ENCODE peak calls at places on chromosomes 2 and 18, in four cellular contexts. One of them, this sample, is unnamed.

GRCh38 chr2:10790228-10790973 is 22.2 kb downstream of the PDIA6 start:
- DNase-seq in tibial nerve: no peak
- DNase-seq in A549: no peak
- DNase-seq in uterus: no peak
- DNase-seq in this sample: no peak

GRCh38 chr2:161913865-161914264 is 160.2 kb downstream of the DPP4 start:
- DNase-seq in tibial nerve: no peak
- DNase-seq in A549: no peak
- DNase-seq in uterus: no peak
- DNase-seq in this sample: no peak

GRCh38 chr18:71233177-71233576 is 944.3 kb downstream of the SOCS6 start:
- DNase-seq in tibial nerve: no peak
- DNase-seq in A549: no peak
- DNase-seq in uterus: no peak
- DNase-seq in this sample: no peak

GRCh38 chr18:63162271-63163014 is 157.1 kb downstream of the BCL2 start:
- DNase-seq in tibial nerve: no peak
- DNase-seq in A549: no peak
- DNase-seq in uterus: no peak
- DNase-seq in this sample: no peak

GRCh38 chr18:7174359-7175107 is 56.4 kb upstream of the LRRC30 start:
- DNase-seq in tibial nerve: no peak
- DNase-seq in A549: no peak
- DNase-seq in uterus: no peak
- DNase-seq in this sample: no peak

GRCh38 chr2:43024515-43024962 is 201.9 kb downstream of the ZFP36L2 start:
- DNase-seq in tibial nerve: peak; percentile 40
- DNase-seq in A549: peak; percentile 57
- DNase-seq in uterus: peak; percentile 72
- DNase-seq in this sample: peak; percentile 31

GRCh38 chr2:120912101-120912985 is 176.7 kb downstream of the GLI2 start:
- DNase-seq in tibial nerve: peak; percentile 66
- DNase-seq in A549: peak; percentile 96
- DNase-seq in uterus: peak; percentile 76
- DNase-seq in this sample: peak; percentile 74

GRCh38 chr2:120344214-120344990 is 1.5 kb upstream of the INHBB start:
- DNase-seq in tibial nerve: no peak
- DNase-seq in A549: peak; percentile 75
- DNase-seq in uterus: no peak
- DNase-seq in this sample: no peak

GRCh38 chr18:44601447-44601846 is 79.2 kb upstream of the SETBP1 start:
- DNase-seq in tibial nerve: no peak
- DNase-seq in A549: peak; percentile 45
- DNase-seq in uterus: no peak
- DNase-seq in this sample: no peak

GRCh38 chr2:54404270-54404669 is 51.9 kb upstream of the SPTBN1 start:
- DNase-seq in tibial nerve: no peak
- DNase-seq in A549: peak; percentile 6
- DNase-seq in uterus: no peak
- DNase-seq in this sample: no peak

GRCh38 chr2:235416816-235417499 is 76.9 kb upstream of the AGAP1 start:
- DNase-seq in tibial nerve: no peak
- DNase-seq in A549: peak; percentile 48
- DNase-seq in uterus: no peak
- DNase-seq in this sample: no peak

GRCh38 chr2:237536083-237536415 is 30.3 kb upstream of the PRLH start:
- DNase-seq in tibial nerve: no peak
- DNase-seq in A549: no peak
- DNase-seq in uterus: no peak
- DNase-seq in this sample: no peak

GRCh38 chr2:230777681-230778080 is 65.0 kb downstream of the CAB39 start:
- DNase-seq in tibial nerve: no peak
- DNase-seq in A549: no peak
- DNase-seq in uterus: no peak
- DNase-seq in this sample: no peak

GRCh38 chr2:36567711-36568408 is 30.1 kb downstream of the FEZ2 start:
- DNase-seq in tibial nerve: no peak
- DNase-seq in A549: peak; percentile 37
- DNase-seq in uterus: no peak
- DNase-seq in this sample: no peak

GRCh38 chr2:144349674-144350073 is 170.2 kb downstream of the ZEB2 start:
- DNase-seq in tibial nerve: no peak
- DNase-seq in A549: no peak
- DNase-seq in uterus: no peak
- DNase-seq in this sample: no peak

GRCh38 chr2:178870703-178871102 is 63.5 kb upstream of the TTN start:
- DNase-seq in tibial nerve: no peak
- DNase-seq in A549: no peak
- DNase-seq in uterus: no peak
- DNase-seq in this sample: no peak

GRCh38 chr18:72704202-72704601 is 160.1 kb upstream of the CBLN2 start:
- DNase-seq in tibial nerve: no peak
- DNase-seq in A549: no peak
- DNase-seq in uterus: no peak
- DNase-seq in this sample: no peak

GRCh38 chr2:128323501-128323931 is 4.8 kb upstream of the HS6ST1 start:
- DNase-seq in tibial nerve: no peak
- DNase-seq in A549: no peak
- DNase-seq in uterus: no peak
- DNase-seq in this sample: no peak

GRCh38 chr18:28183418-28184078 is 6.6 kb upstream of the CDH2 start:
- DNase-seq in tibial nerve: no peak
- DNase-seq in A549: peak; percentile 29
- DNase-seq in uterus: no peak
- DNase-seq in this sample: no peak

GRCh38 chr18:62413189-62413588 is 88.1 kb downstream of the TNFRSF11A start:
- DNase-seq in tibial nerve: no peak
- DNase-seq in A549: no peak
- DNase-seq in uterus: no peak
- DNase-seq in this sample: no peak

GRCh38 chr18:36296591-36297418 is 708 bp upstream of the FHOD3 start:
- DNase-seq in tibial nerve: no peak
- DNase-seq in A549: peak; percentile 74
- DNase-seq in uterus: peak; percentile 37
- DNase-seq in this sample: peak; percentile 18

GRCh38 chr2:164785447-164785846 is 56.2 kb downstream of the COBLL1 start:
- DNase-seq in tibial nerve: no peak
- DNase-seq in A549: no peak
- DNase-seq in uterus: no peak
- DNase-seq in this sample: no peak

GRCh38 chr2:28628506-28628905 is 123.1 kb upstream of the PPP1CB start:
- DNase-seq in tibial nerve: peak; percentile 8
- DNase-seq in A549: no peak
- DNase-seq in uterus: peak; percentile 19
- DNase-seq in this sample: no peak

GRCh38 chr18:49486959-49487710 is at the start of gene C18orf32:
- DNase-seq in tibial nerve: peak; percentile 86
- DNase-seq in A549: peak; percentile 91
- DNase-seq in uterus: peak; percentile 93
- DNase-seq in this sample: peak; percentile 93

GRCh38 chr2:162934191-162934590 is 95.6 kb upstream of the KCNH7 start:
- DNase-seq in tibial nerve: no peak
- DNase-seq in A549: no peak
- DNase-seq in uterus: no peak
- DNase-seq in this sample: no peak

GRCh38 chr2:152594022-152594712 is 123.1 kb downstream of the PRPF40A start:
- DNase-seq in tibial nerve: no peak
- DNase-seq in A549: no peak
- DNase-seq in uterus: no peak
- DNase-seq in this sample: peak; percentile 8

GRCh38 chr2:111135910-111136297 is 15.2 kb downstream of the BCL2L11 start:
- DNase-seq in tibial nerve: no peak
- DNase-seq in A549: no peak
- DNase-seq in uterus: no peak
- DNase-seq in this sample: no peak

GRCh38 chr2:23690421-23691105 is 236.4 kb downstream of the ATAD2B start:
- DNase-seq in tibial nerve: no peak
- DNase-seq in A549: no peak
- DNase-seq in uterus: no peak
- DNase-seq in this sample: no peak

GRCh38 chr2:23688486-23689130 is 238.3 kb downstream of the ATAD2B start:
- DNase-seq in tibial nerve: no peak
- DNase-seq in A549: no peak
- DNase-seq in uterus: no peak
- DNase-seq in this sample: no peak

GRCh38 chr2:23689891-23690290 is 237.0 kb downstream of the ATAD2B start:
- DNase-seq in tibial nerve: no peak
- DNase-seq in A549: no peak
- DNase-seq in uterus: no peak
- DNase-seq in this sample: no peak

GRCh38 chr2:23687713-23688112 is 239.2 kb downstream of the ATAD2B start:
- DNase-seq in tibial nerve: no peak
- DNase-seq in A549: no peak
- DNase-seq in uterus: no peak
- DNase-seq in this sample: no peak

DNA sequence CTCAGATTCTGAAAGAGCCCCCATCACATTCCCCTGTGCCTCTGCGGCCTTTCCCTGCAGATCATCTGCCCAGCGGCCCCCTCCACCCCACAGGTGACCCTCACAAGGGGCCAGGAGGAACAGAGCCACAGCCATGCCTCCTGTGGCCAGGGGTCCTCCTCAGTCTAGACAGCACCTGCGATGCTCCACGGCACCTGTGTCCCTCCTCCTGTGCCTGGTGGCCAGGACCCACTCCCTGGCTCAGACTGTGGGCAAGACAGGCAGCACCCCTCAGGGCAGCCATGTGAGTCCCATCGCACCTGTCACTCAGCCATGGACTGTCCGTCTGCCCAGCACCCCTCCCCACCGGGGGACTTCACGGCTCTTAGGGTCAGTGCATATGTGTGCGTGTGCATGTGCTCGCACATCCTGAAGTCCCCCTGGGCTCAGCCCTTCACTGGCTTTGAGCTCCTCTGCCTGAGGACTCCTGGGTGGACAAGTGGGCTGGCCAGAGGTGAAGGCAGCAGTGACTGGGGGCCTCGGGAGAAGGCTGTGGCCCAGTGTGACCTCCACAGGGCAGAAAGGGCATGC is 237.7 kb downstream of the ATAD2B start:
- DNase-seq in tibial nerve: no peak
- DNase-seq in A549: no peak
- DNase-seq in uterus: no peak
- DNase-seq in this sample: no peak
- TF ChIP-seq POLR2A in tibial nerve: no peak
- TF ChIP-seq POLR2A in A549: no peak
- TF ChIP-seq POLR2A in uterus: no peak
- TF ChIP-seq POLR2A in this sample: no peak

GRCh38 chr2:207133493-207133861 is 32.3 kb downstream of the KLF7 start:
- DNase-seq in tibial nerve: no peak
- DNase-seq in A549: no peak
- DNase-seq in uterus: peak; percentile 66
- DNase-seq in this sample: no peak

GRCh38 chr2:207130958-207131521 is 34.7 kb downstream of the KLF7 start:
- DNase-seq in tibial nerve: no peak
- DNase-seq in A549: no peak
- DNase-seq in uterus: no peak
- DNase-seq in this sample: no peak

GRCh38 chr2:207129821-207130220 is 35.9 kb downstream of the KLF7 start:
- DNase-seq in tibial nerve: no peak
- DNase-seq in A549: no peak
- DNase-seq in uterus: no peak
- DNase-seq in this sample: no peak

GRCh38 chr2:207133862-207134519 is 31.8 kb downstream of the KLF7 start:
- DNase-seq in tibial nerve: peak; percentile 58
- DNase-seq in A549: peak; percentile 39
- DNase-seq in uterus: peak; percentile 94
- DNase-seq in this sample: no peak

GRCh38 chr2:207131634-207132418 is 33.9 kb downstream of the KLF7 start:
- DNase-seq in tibial nerve: no peak
- DNase-seq in A549: no peak
- DNase-seq in uterus: no peak
- DNase-seq in this sample: no peak
- TF ChIP-seq POLR2A in tibial nerve: no peak
- TF ChIP-seq POLR2A in A549: no peak
- TF ChIP-seq POLR2A in uterus: no peak
- TF ChIP-seq POLR2A in this sample: no peak

DNA sequence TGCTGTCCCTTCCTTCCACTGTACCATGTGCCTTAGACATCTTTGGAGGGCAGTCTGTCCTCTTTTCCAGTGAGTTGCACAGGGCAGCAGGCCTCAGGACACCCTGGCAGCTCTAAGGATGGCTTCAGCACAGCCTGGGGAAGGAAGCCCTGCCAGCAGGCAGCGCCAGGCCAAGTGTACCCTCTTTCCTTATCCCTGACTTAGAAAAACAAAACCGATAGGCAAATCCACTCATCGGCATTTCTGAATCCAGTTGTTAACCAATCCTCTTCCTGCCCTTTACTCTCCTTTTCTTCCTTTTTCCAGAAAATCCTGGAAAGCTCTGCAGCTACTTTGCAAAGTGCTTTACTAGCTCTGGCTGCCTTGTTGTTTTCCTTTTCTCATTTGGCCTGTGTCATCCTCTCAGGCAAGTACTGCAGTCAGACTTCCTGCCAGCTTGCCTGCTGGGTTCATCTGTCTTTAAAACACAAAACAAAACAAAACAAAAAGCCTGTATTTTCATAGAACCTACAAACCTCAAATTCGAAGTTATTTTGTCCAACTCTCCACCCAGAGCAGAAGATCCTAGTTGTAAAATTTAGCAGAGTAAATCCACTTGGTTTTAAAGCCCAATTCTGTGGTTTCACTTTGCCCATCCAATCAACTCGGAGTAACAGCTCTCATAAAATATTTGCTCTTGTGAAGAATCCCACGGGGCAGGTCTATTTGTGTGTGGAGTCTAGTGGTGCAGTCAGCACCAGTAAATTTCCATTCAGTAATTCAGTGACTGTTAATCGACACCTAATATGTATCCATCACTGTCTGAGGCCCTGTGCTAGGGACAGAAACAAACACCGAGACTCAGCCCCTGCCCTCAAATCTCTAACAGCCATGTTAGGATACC is 45.2 kb downstream of the PCBP1 start:
- DNase-seq in tibial nerve: no peak
- DNase-seq in A549: peak; percentile 68
- DNase-seq in uterus: peak; percentile 48
- DNase-seq in this sample: peak; percentile 83
- TF ChIP-seq POLR2A in tibial nerve: peak; percentile 37
- TF ChIP-seq POLR2A in A549: no peak
- TF ChIP-seq POLR2A in uterus: no peak
- TF ChIP-seq POLR2A in this sample: peak; percentile 74

DNA sequence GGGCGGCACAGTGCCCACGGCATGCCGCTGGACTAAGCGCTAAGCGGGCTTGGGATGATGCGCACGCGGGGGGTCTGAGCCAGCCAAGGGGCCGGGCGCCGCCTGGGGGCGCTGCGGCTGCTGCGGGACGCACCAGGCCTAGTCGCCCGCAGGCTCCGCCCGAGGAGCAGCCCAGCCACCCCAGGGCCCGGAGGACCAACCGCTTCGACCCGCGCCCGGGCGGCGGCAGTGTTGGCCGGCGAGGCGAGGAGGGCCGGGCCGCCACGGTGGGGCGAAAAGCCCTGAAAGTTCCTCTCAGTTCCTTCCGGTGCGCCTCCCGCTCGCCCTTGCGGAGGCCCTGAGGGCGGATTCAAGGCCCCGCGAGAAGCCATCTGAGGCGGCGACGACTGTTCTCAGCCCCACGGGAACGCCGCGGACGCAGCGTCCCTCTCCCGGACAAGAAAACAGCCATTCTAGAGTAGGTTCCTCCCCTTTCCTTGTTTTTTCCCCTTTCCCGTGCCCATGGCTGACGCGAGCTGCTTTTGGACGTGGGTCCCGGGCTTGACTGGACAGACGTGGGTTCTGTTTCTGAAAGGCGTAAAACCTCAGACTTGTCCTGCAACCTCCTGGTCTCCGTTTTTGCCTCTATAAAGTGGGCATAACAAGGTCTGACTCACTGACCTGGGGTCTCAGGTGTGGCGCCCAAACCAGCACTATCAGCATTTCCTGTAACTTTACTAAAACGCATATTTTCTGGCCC is at the start of gene ANKAR:
- DNase-seq in tibial nerve: peak; percentile 79
- DNase-seq in A549: peak; percentile 92
- DNase-seq in uterus: peak; percentile 88
- DNase-seq in this sample: peak; percentile 92
- TF ChIP-seq POLR2A in tibial nerve: peak; percentile 66
- TF ChIP-seq POLR2A in A549: peak; percentile 78
- TF ChIP-seq POLR2A in uterus: peak; percentile 66
- TF ChIP-seq POLR2A in this sample: peak; percentile 81

This sample was measured in erythroblast.